ENCODE peak calls at places on chromosome 2, in seven cellular contexts. One of them, this sample, is unnamed.

GRCh38 chr2:134098258-134098785 is 155.6 kb upstream of the MGAT5 start:
- DNase-seq in SK-N-SH: no peak
- DNase-seq in K562: no peak
- DNase-seq in GM12878: no peak
- DNase-seq in H1: no peak
- DNase-seq in HepG2: no peak
- DNase-seq in A549: no peak
- DNase-seq in this sample: no peak

GRCh38 chr2:119304852-119305251 is 61.8 kb downstream of the C2orf76 start:
- DNase-seq in K562: no peak
- DNase-seq in HepG2: no peak
- DNase-seq in H1: no peak
- DNase-seq in A549: no peak
- DNase-seq in GM12878: no peak
- DNase-seq in SK-N-SH: no peak
- DNase-seq in this sample: no peak

GRCh38 chr2:191845248-191845715 is 1.6 kb downstream of the CAVIN2 start:
- DNase-seq in K562: peak
- DNase-seq in A549: peak
- DNase-seq in HepG2: peak
- DNase-seq in SK-N-SH: no peak
- DNase-seq in H1: no peak
- DNase-seq in GM12878: no peak
- DNase-seq in this sample: no peak

GRCh38 chr2:127362486-127362885 is 25.3 kb downstream of the MAP3K2 start:
- DNase-seq in K562: no peak
- DNase-seq in GM12878: no peak
- DNase-seq in HepG2: no peak
- DNase-seq in SK-N-SH: peak
- DNase-seq in H1: no peak
- DNase-seq in A549: no peak
- DNase-seq in this sample: no peak

GRCh38 chr2:32963941-32964340 is 17.2 kb downstream of the LTBP1 start:
- DNase-seq in H1: no peak
- DNase-seq in A549: no peak
- DNase-seq in SK-N-SH: no peak
- DNase-seq in K562: no peak
- DNase-seq in HepG2: no peak
- DNase-seq in GM12878: no peak
- DNase-seq in this sample: peak

GRCh38 chr2:68465081-68465916 is 1.8 kb downstream of the FBXO48 start:
- DNase-seq in HepG2: no peak
- DNase-seq in H1: no peak
- DNase-seq in K562: no peak
- DNase-seq in A549: no peak
- DNase-seq in SK-N-SH: no peak
- DNase-seq in GM12878: no peak
- DNase-seq in this sample: peak

GRCh38 chr2:12718662-12719399 is 2.1 kb downstream of the TRIB2 start:
- DNase-seq in H1: no peak
- DNase-seq in SK-N-SH: peak
- DNase-seq in GM12878: no peak
- DNase-seq in A549: no peak
- DNase-seq in HepG2: no peak
- DNase-seq in K562: peak
- DNase-seq in this sample: no peak

GRCh38 chr2:179729961-179730360 is 131.5 kb downstream of the ZNF385B start:
- DNase-seq in SK-N-SH: no peak
- DNase-seq in HepG2: no peak
- DNase-seq in H1: no peak
- DNase-seq in K562: no peak
- DNase-seq in GM12878: no peak
- DNase-seq in A549: no peak
- DNase-seq in this sample: no peak

GRCh38 chr2:118269408-118270051 is 181.3 kb downstream of the INSIG2 start:
- DNase-seq in SK-N-SH: no peak
- DNase-seq in HepG2: peak
- DNase-seq in H1: no peak
- DNase-seq in K562: peak
- DNase-seq in GM12878: no peak
- DNase-seq in A549: peak
- DNase-seq in this sample: no peak

GRCh38 chr2:70044290-70045040 is 42.8 kb upstream of the PCBP1 start:
- DNase-seq in HepG2: no peak
- DNase-seq in GM12878: no peak
- DNase-seq in SK-N-SH: no peak
- DNase-seq in H1: no peak
- DNase-seq in A549: no peak
- DNase-seq in K562: no peak
- DNase-seq in this sample: no peak

GRCh38 chr2:44843641-44844040 is 97.9 kb upstream of the SIX3 start:
- DNase-seq in K562: no peak
- DNase-seq in H1: no peak
- DNase-seq in GM12878: no peak
- DNase-seq in A549: no peak
- DNase-seq in SK-N-SH: no peak
- DNase-seq in HepG2: no peak
- DNase-seq in this sample: no peak

GRCh38 chr2:47562548-47562947 is 159.6 kb downstream of the MSH2 start:
- DNase-seq in K562: no peak
- DNase-seq in GM12878: no peak
- DNase-seq in A549: no peak
- DNase-seq in H1: no peak
- DNase-seq in SK-N-SH: no peak
- DNase-seq in HepG2: no peak
- DNase-seq in this sample: no peak

GRCh38 chr2:141380625-141381012 is 750.2 kb downstream of the LRP1B start:
- DNase-seq in SK-N-SH: no peak
- DNase-seq in A549: no peak
- DNase-seq in HepG2: no peak
- DNase-seq in H1: no peak
- DNase-seq in GM12878: no peak
- DNase-seq in K562: no peak
- DNase-seq in this sample: no peak

GRCh38 chr2:70706026-70706795 is 61.8 kb downstream of the ADD2 start:
- DNase-seq in HepG2: no peak
- DNase-seq in H1: no peak
- DNase-seq in GM12878: no peak
- DNase-seq in SK-N-SH: no peak
- DNase-seq in A549: no peak
- DNase-seq in K562: no peak
- DNase-seq in this sample: no peak

GRCh38 chr2:20099780-20100179 is 48.4 kb upstream of the LAPTM4A start:
- DNase-seq in SK-N-SH: no peak
- DNase-seq in GM12878: no peak
- DNase-seq in H1: no peak
- DNase-seq in HepG2: no peak
- DNase-seq in A549: no peak
- DNase-seq in K562: no peak
- DNase-seq in this sample: no peak

GRCh38 chr2:138504546-138505239 is 3.1 kb downstream of the SPOPL start:
- DNase-seq in A549: no peak
- DNase-seq in HepG2: no peak
- DNase-seq in SK-N-SH: no peak
- DNase-seq in GM12878: no peak
- DNase-seq in K562: no peak
- DNase-seq in H1: no peak
- DNase-seq in this sample: no peak

GRCh38 chr2:83951378-83951947 is 507.6 kb downstream of the SUCLG1 start:
- DNase-seq in SK-N-SH: no peak
- DNase-seq in A549: no peak
- DNase-seq in H1: no peak
- DNase-seq in K562: peak
- DNase-seq in HepG2: no peak
- DNase-seq in GM12878: no peak
- DNase-seq in this sample: no peak

GRCh38 chr2:173218331-173219056 is 136.2 kb upstream of the CDCA7 start:
- DNase-seq in H1: no peak
- DNase-seq in HepG2: peak
- DNase-seq in SK-N-SH: no peak
- DNase-seq in K562: no peak
- DNase-seq in A549: no peak
- DNase-seq in GM12878: no peak
- DNase-seq in this sample: peak

GRCh38 chr2:138421315-138421970 is 80.1 kb upstream of the SPOPL start:
- DNase-seq in H1: no peak
- DNase-seq in SK-N-SH: no peak
- DNase-seq in K562: no peak
- DNase-seq in A549: peak
- DNase-seq in GM12878: no peak
- DNase-seq in HepG2: peak
- DNase-seq in this sample: peak

GRCh38 chr2:179850188-179850587 is 11.2 kb downstream of the ZNF385B start:
- DNase-seq in SK-N-SH: no peak
- DNase-seq in HepG2: peak
- DNase-seq in A549: peak
- DNase-seq in H1: no peak
- DNase-seq in K562: no peak
- DNase-seq in GM12878: no peak
- DNase-seq in this sample: peak

GRCh38 chr2:18317017-18317416 is 243.4 kb downstream of the RDH14 start:
- DNase-seq in A549: no peak
- DNase-seq in GM12878: no peak
- DNase-seq in HepG2: no peak
- DNase-seq in K562: no peak
- DNase-seq in H1: no peak
- DNase-seq in SK-N-SH: no peak
- DNase-seq in this sample: no peak

GRCh38 chr2:28972778-28973335 is 8.2 kb upstream of the TOGARAM2 start:
- DNase-seq in H1: no peak
- DNase-seq in SK-N-SH: no peak
- DNase-seq in GM12878: no peak
- DNase-seq in K562: no peak
- DNase-seq in A549: no peak
- DNase-seq in HepG2: no peak
- DNase-seq in this sample: no peak

GRCh38 chr2:112821682-112822081 is 14.9 kb downstream of the IL1B start:
- DNase-seq in GM12878: no peak
- DNase-seq in K562: no peak
- DNase-seq in SK-N-SH: no peak
- DNase-seq in A549: no peak
- DNase-seq in HepG2: no peak
- DNase-seq in H1: no peak
- DNase-seq in this sample: no peak

GRCh38 chr2:101872480-101872879 is 119.3 kb upstream of the IL1R2 start:
- DNase-seq in A549: no peak
- DNase-seq in H1: no peak
- DNase-seq in SK-N-SH: no peak
- DNase-seq in GM12878: no peak
- DNase-seq in K562: no peak
- DNase-seq in HepG2: no peak
- DNase-seq in this sample: no peak

GRCh38 chr2:29314816-29315571 is 199.8 kb downstream of the CLIP4 start:
- DNase-seq in SK-N-SH: no peak
- DNase-seq in HepG2: no peak
- DNase-seq in K562: no peak
- DNase-seq in H1: no peak
- DNase-seq in GM12878: peak
- DNase-seq in A549: no peak
- DNase-seq in this sample: no peak

GRCh38 chr2:7835693-7836680 is 845.9 kb upstream of the ID2 start:
- DNase-seq in H1: no peak
- DNase-seq in GM12878: peak
- DNase-seq in K562: no peak
- DNase-seq in A549: no peak
- DNase-seq in SK-N-SH: no peak
- DNase-seq in HepG2: peak
- DNase-seq in this sample: no peak
- TF ChIP-seq RFX5 in H1: no peak
- TF ChIP-seq RFX5 in GM12878: no peak
- TF ChIP-seq RFX5 in K562: no peak
- TF ChIP-seq RFX5 in A549: no peak
- TF ChIP-seq RFX5 in SK-N-SH: no peak
- TF ChIP-seq RFX5 in HepG2: no peak
- TF ChIP-seq RFX5 in this sample: no peak

DNA sequence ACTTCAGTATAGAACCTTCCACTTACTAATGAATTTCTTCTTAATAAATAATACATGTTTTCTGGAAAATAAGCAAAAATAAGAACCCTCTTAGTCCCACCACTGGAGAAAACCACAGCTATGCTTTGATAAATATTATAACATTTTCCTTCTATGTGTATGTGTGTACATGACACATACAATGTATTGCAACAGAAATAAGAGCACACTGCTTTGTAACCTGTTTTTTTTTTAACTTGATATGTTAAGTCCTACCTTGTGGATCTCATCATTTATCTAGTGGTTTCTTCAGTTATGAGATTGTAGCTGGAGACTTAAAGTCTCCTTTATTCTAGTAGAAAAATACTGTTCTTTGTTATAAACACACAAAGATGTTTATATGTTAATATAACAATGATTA is 17.2 kb downstream of the INPP1 start:
- DNase-seq in A549: no peak
- DNase-seq in SK-N-SH: no peak
- DNase-seq in H1: no peak
- DNase-seq in K562: no peak
- DNase-seq in GM12878: no peak
- DNase-seq in HepG2: no peak
- DNase-seq in this sample: peak
- H3K4me3 ChIP-seq in A549: no peak
- H3K4me3 ChIP-seq in SK-N-SH: no peak
- H3K4me3 ChIP-seq in H1: no peak
- H3K4me3 ChIP-seq in K562: no peak
- H3K4me3 ChIP-seq in GM12878: no peak
- H3K4me3 ChIP-seq in HepG2: no peak
- H3K4me3 ChIP-seq in this sample: no peak

GRCh38 chr2:203279288-203279687 is 40.5 kb downstream of the CYP20A1 start:
- DNase-seq in HepG2: no peak
- DNase-seq in H1: no peak
- DNase-seq in GM12878: no peak
- DNase-seq in SK-N-SH: no peak
- DNase-seq in A549: peak
- DNase-seq in K562: no peak
- DNase-seq in this sample: no peak
- TF ChIP-seq RFX5 in HepG2: no peak
- TF ChIP-seq RFX5 in H1: no peak
- TF ChIP-seq RFX5 in GM12878: no peak
- TF ChIP-seq RFX5 in SK-N-SH: no peak
- TF ChIP-seq RFX5 in A549: no peak
- TF ChIP-seq RFX5 in K562: no peak
- TF ChIP-seq RFX5 in this sample: no peak

GRCh38 chr2:219028141-219028540 is 13.2 kb downstream of the CFAP65 start:
- DNase-seq in A549: no peak
- DNase-seq in H1: no peak
- DNase-seq in SK-N-SH: no peak
- DNase-seq in K562: no peak
- DNase-seq in GM12878: no peak
- DNase-seq in HepG2: no peak
- DNase-seq in this sample: no peak

GRCh38 chr2:219028996-219029828 is 12.1 kb downstream of the CFAP65 start:
- DNase-seq in H1: no peak
- DNase-seq in K562: no peak
- DNase-seq in A549: no peak
- DNase-seq in SK-N-SH: no peak
- DNase-seq in HepG2: no peak
- DNase-seq in GM12878: no peak
- DNase-seq in this sample: no peak

GRCh38 chr2:219026946-219027345 is 14.4 kb downstream of the CFAP65 start:
- DNase-seq in K562: no peak
- DNase-seq in GM12878: no peak
- DNase-seq in H1: no peak
- DNase-seq in SK-N-SH: no peak
- DNase-seq in A549: no peak
- DNase-seq in HepG2: no peak
- DNase-seq in this sample: no peak

GRCh38 chr2:219025637-219026585 is 15.4 kb downstream of the CFAP65 start:
- DNase-seq in H1: no peak
- DNase-seq in K562: no peak
- DNase-seq in A549: no peak
- DNase-seq in SK-N-SH: no peak
- DNase-seq in GM12878: no peak
- DNase-seq in HepG2: no peak
- DNase-seq in this sample: no peak

GRCh38 chr2:219027511-219028055 is 13.7 kb downstream of the CFAP65 start:
- DNase-seq in SK-N-SH: no peak
- DNase-seq in H1: no peak
- DNase-seq in GM12878: no peak
- DNase-seq in HepG2: no peak
- DNase-seq in K562: no peak
- DNase-seq in A549: no peak
- DNase-seq in this sample: no peak
- H3K4me3 ChIP-seq in SK-N-SH: no peak
- H3K4me3 ChIP-seq in H1: no peak
- H3K4me3 ChIP-seq in GM12878: no peak
- H3K4me3 ChIP-seq in HepG2: no peak
- H3K4me3 ChIP-seq in K562: no peak
- H3K4me3 ChIP-seq in A549: no peak
- H3K4me3 ChIP-seq in this sample: no peak

This sample was measured in IMR-90.